ENCODE peak calls at places on chromosomes 5 and 9, in ten cellular contexts. Q is transverse colon, S is stomach, G is sigmoid colon, P is GM12878, T is HepG2, Z is upper lobe of left lung, D is H1, E is K562, Y is esophagus muscularis mucosa. K is an unnamed sample.

GRCh38 chr5:25744908-25745307 is 1100.1 kb upstream of the CDH10 start:
- DNase-seq in Q (no peak), S (no peak), G (no peak), P (no peak), T (no peak), Z (no peak), D (no peak), E (no peak), Y (no peak), K (no peak)

GRCh38 chr9:35482071-35482470 is 7.8 kb upstream of the RUSC2 start:
- DNase-seq in Q (no peak), S (no peak), G (no peak), P (no peak), T (no peak), Z (no peak), D (no peak), E (no peak), Y (no peak), K (no peak)

GRCh38 chr5:81006955-81007636 is 46.9 kb downstream of the RASGRF2 start:
- DNase-seq in Q (no peak), S (no peak), G (no peak), P (no peak), T (no peak), Z (no peak), D (no peak), E (no peak), Y (no peak), K (no peak)

GRCh38 chr9:83477571-83477970 is 60.6 kb downstream of the FRMD3 start:
- DNase-seq in Q (no peak), S (no peak), G (no peak), P (no peak), T (no peak), Z (no peak), D (no peak), E (no peak), Y (no peak), K (no peak)

GRCh38 chr5:155850411-155850810 is 476.6 kb upstream of the SGCD start:
- DNase-seq in Q (no peak), S (no peak), G (no peak), P (no peak), T (no peak), Z (no peak), D (no peak), E (no peak), Y (no peak), K (no peak)

GRCh38 chr5:124963236-124963929 is 216.9 kb upstream of the ZNF608 start:
- DNase-seq in Q (no peak), S (no peak), G (no peak), P (no peak), T (peak; percentile 2), Z (no peak), D (peak; percentile 59), E (no peak), Y (no peak), K (no peak)

GRCh38 chr5:142313275-142313674 is 11.5 kb downstream of the SPRY4 start:
- DNase-seq in Q (no peak), S (no peak), G (no peak), P (no peak), T (no peak), Z (no peak), D (no peak), E (no peak), Y (no peak), K (no peak)

GRCh38 chr5:178499352-178499751 is 90.8 kb downstream of the COL23A1 start:
- DNase-seq in Q (no peak), S (no peak), G (no peak), P (no peak), T (no peak), Z (no peak), D (no peak), E (no peak), Y (no peak), K (no peak)

GRCh38 chr5:91224459-91224858 is 158.7 kb downstream of the ARRDC3 start:
- DNase-seq in Q (no peak), S (no peak), G (no peak), P (no peak), T (no peak), Z (no peak), D (no peak), E (no peak), Y (no peak), K (no peak)

GRCh38 chr5:158058208-158058607 is 199.3 kb upstream of the CLINT1 start:
- DNase-seq in Q (no peak), S (no peak), G (no peak), P (no peak), T (no peak), Z (no peak), D (no peak), E (no peak), Y (no peak), K (no peak)

GRCh38 chr5:170301901-170302728 is 4.5 kb upstream of the LCP2 start:
- DNase-seq in Q (no peak), S (no peak), G (no peak), P (no peak), T (no peak), Z (peak; percentile 21), D (no peak), E (no peak), Y (no peak), K (no peak)

GRCh38 chr5:9388941-9389674 is 156.8 kb downstream of the SEMA5A start:
- DNase-seq in Q (no peak), S (no peak), G (no peak), P (no peak), T (no peak), Z (no peak), D (no peak), E (no peak), Y (no peak), K (no peak)

GRCh38 chr5:30894811-30895210 is 298.7 kb upstream of the CDH6 start:
- DNase-seq in Q (no peak), S (no peak), G (no peak), P (no peak), T (no peak), Z (no peak), D (no peak), E (no peak), Y (no peak), K (no peak)

GRCh38 chr9:36132081-36132480 is 4.5 kb upstream of the GLIPR2 start:
- DNase-seq in Q (no peak), S (no peak), G (no peak), P (no peak), T (no peak), Z (no peak), D (no peak), E (no peak), Y (no peak), K (no peak)

GRCh38 chr5:113345261-113345940 is 89.4 kb downstream of the TSSK1B start:
- DNase-seq in Q (no peak), S (no peak), G (no peak), P (no peak), T (no peak), Z (no peak), D (no peak), E (no peak), Y (no peak), K (no peak)

GRCh38 chr9:112556497-112557085 is 70.0 kb downstream of the KIAA1958 start:
- DNase-seq in Q (no peak), S (no peak), G (no peak), P (no peak), T (no peak), Z (no peak), D (no peak), E (no peak), Y (no peak), K (no peak)

GRCh38 chr9:126956929-126957686 is 42.5 kb downstream of the RALGPS1 start:
- DNase-seq in Q (no peak), S (no peak), G (no peak), P (no peak), T (no peak), Z (no peak), D (peak; percentile 45), E (peak; percentile 25), Y (no peak), K (no peak)

GRCh38 chr5:161400583-161400982 is 145.9 kb downstream of the GABRB2 start:
- DNase-seq in Q (no peak), S (no peak), G (no peak), P (no peak), T (no peak), Z (no peak), D (no peak), E (no peak), Y (no peak), K (no peak)
- TF ChIP-seq EP300 in Q (no peak), S (no peak), G (no peak), P (no peak), T (no peak), Z (no peak), D (no peak), E (no peak), Y (no peak), K (no peak)

DNA sequence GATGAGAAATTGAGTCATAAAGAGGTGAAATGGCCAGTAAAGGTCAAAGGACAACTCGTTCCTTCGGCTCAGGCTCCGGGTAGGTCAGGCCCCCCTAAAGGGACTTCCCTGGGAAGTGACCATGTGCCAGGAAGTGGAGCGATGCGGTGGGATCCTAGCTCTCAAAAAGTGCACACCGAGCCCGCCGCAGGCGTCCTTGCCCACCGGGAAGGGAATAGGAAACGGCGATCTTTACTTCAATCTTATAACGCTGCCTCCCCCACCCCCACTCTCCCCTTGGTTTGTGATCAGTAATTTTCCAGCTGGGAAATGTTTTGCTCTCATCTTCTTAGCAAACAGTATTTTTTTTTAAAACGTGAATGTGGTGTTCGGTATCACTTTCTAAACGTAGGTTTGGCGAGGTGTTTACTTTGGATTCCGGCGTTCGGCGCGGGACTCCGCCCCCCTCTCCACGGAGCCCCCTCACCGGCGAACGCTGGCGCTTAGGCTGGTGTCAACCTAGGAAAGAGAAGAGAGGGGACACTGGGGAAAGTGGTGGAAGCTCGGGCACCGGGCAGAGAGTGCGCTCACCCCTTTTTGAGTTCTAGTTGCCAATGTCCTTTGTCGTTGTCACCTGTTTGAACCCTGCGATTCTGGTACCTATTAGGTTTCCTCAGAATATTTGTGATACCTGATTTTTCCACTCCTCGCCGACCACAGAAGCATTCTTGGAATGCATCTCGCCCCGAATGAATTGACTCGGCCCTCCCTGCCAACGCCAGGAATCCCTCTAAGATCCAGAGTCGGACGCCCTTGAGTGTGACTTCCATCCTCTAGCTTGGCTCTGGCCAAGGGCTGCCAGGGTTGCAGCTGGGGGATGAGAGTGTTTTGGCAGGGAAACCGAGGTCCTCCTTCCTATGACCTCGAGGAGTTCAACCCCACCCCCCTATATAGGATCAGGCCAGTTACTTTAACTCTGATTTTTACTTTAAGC is 1.8 kb upstream of the KLF4 start:
- DNase-seq in Q (peak; percentile 35), S (peak; percentile 30), G (peak; percentile 81), P (no peak), T (no peak), Z (peak; percentile 48), D (peak; percentile 50), E (no peak), Y (no peak), K (peak; percentile 85)
- TF ChIP-seq POLR2AphosphoS5 in Q (no peak), S (no peak), G (no peak), P (no peak), T (no peak), Z (peak; percentile 51), D (no peak), E (no peak), Y (peak; percentile 49), K (peak; percentile 8)

GRCh38 chr9:130451509-130452388 is 7.0 kb downstream of the ASS1 start:
- DNase-seq in Q (peak; percentile 87), S (peak; percentile 89), G (peak; percentile 97), P (no peak), T (peak; percentile 61), Z (peak; percentile 74), D (peak; percentile 89), E (peak; percentile 67), Y (no peak), K (peak; percentile 83)
- TF ChIP-seq POLR2A in Q (peak; percentile 20), S (no peak), G (no peak), P (no peak), T (no peak), Z (no peak), D (no peak), E (no peak), Y (no peak), K (no peak)

GRCh38 chr9:76400534-76401096 is 6.4 kb upstream of the RFK start:
- DNase-seq in Q (no peak), S (no peak), G (no peak), P (no peak), T (peak; percentile 61), Z (no peak), D (no peak), E (no peak), Y (no peak), K (no peak)
- TF ChIP-seq EP300 in Q (no peak), S (no peak), G (no peak), P (no peak), T (no peak), Z (no peak), D (no peak), E (no peak), Y (no peak), K (no peak)

K was measured in suprapubic skin.